ENCODE peak calls at places on chromosome 1, in four cellular contexts. E is Peyer's patch, W is lower leg skin, B is H54. Y is an unnamed sample.

GRCh38 chr1:158730453-158730852 is 9.9 kb upstream of the OR6K3 start:
- DNase-seq in E (no peak), W (no peak), B (no peak), Y (no peak)

GRCh38 chr1:118147542-118147941 is 37.5 kb downstream of the SPAG17 start:
- DNase-seq in E (no peak), W (no peak), B (no peak), Y (no peak)

GRCh38 chr1:153985341-153985912 is 712 bp downstream of the RAB13 start:
- DNase-seq in E (no peak), W (peak), B (no peak), Y (no peak)

GRCh38 chr1:224707849-224708725 is 92.0 kb downstream of the CNIH3 start:
- DNase-seq in E (no peak), W (no peak), B (peak), Y (no peak)

GRCh38 chr1:55506686-55507577 is 291.8 kb upstream of the USP24 start:
- DNase-seq in E (no peak), W (no peak), B (no peak), Y (no peak)

GRCh38 chr1:227365473-227366067 is 47.3 kb upstream of the CDC42BPA start:
- DNase-seq in E (no peak), W (no peak), B (no peak), Y (no peak)

GRCh38 chr1:185719021-185719420 is 15.2 kb upstream of the HMCN1 start:
- DNase-seq in E (no peak), W (peak), B (peak), Y (no peak)

GRCh38 chr1:2283991-2284895 is 56.1 kb downstream of the SKI start:
- DNase-seq in E (no peak), W (no peak), B (no peak), Y (no peak)

GRCh38 chr1:204992499-204992898 is 50.5 kb upstream of the CNTN2 start:
- DNase-seq in E (no peak), W (no peak), B (no peak), Y (no peak)

GRCh38 chr1:247209306-247209900 is 37.6 kb upstream of the ZNF124 start:
- DNase-seq in E (no peak), W (no peak), B (no peak), Y (no peak)

GRCh38 chr1:247210062-247210385 is 38.2 kb upstream of the ZNF124 start:
- DNase-seq in E (no peak), W (no peak), B (no peak), Y (no peak)

GRCh38 chr1:247212012-247212411 is 40.2 kb upstream of the ZNF124 start:
- DNase-seq in E (no peak), W (no peak), B (no peak), Y (peak)

GRCh38 chr1:247211339-247211738 is 39.5 kb upstream of the ZNF124 start:
- DNase-seq in E (no peak), W (no peak), B (no peak), Y (no peak)

DNA sequence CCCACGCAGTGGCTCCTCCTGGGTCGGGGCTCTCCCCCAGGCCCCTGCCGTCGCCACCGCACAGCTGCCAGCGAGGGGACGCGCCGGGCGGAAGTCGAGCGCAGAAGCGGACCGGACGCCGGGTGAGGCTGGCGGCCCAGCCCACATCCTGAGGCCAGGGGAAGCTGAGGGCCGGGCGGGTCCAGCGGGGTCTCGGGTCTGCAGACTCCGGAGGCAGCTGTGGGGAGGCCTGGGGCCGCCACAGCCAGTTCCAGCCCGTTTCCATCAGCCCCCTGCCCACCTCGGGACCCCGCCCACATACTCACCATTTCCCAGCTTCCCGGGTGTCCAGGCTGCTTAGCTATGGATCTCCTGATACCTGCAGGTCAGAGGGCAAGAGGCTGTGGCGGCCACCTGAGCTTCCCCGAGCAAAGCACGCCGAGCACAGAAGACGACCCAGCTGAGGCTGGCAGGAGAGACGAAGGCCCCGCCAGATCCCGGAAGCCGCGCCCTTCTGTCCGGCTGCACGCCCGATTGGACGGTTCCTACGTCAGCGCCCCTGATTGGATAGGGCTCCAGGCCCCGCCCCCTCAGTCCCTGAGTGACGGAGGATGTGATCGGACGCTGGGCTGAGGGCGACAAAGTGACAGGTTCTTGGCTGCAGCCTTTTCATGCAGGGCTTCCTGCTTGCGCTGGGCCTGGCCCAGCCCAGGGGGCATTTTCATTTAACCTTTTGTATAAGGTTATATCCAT is 38.7 kb upstream of the ZNF124 start:
- DNase-seq in E (peak), W (peak), B (peak), Y (peak)
- TF ChIP-seq POLR2A in E (peak), W (no peak), B (peak), Y (peak)

GRCh38 chr1:168178638-168179410 is at the start of gene TIPRL:
- DNase-seq in E (peak), W (peak), B (peak), Y (peak)
- TF ChIP-seq POLR2A in E (peak), W (no peak), B (peak), Y (peak)

DNA sequence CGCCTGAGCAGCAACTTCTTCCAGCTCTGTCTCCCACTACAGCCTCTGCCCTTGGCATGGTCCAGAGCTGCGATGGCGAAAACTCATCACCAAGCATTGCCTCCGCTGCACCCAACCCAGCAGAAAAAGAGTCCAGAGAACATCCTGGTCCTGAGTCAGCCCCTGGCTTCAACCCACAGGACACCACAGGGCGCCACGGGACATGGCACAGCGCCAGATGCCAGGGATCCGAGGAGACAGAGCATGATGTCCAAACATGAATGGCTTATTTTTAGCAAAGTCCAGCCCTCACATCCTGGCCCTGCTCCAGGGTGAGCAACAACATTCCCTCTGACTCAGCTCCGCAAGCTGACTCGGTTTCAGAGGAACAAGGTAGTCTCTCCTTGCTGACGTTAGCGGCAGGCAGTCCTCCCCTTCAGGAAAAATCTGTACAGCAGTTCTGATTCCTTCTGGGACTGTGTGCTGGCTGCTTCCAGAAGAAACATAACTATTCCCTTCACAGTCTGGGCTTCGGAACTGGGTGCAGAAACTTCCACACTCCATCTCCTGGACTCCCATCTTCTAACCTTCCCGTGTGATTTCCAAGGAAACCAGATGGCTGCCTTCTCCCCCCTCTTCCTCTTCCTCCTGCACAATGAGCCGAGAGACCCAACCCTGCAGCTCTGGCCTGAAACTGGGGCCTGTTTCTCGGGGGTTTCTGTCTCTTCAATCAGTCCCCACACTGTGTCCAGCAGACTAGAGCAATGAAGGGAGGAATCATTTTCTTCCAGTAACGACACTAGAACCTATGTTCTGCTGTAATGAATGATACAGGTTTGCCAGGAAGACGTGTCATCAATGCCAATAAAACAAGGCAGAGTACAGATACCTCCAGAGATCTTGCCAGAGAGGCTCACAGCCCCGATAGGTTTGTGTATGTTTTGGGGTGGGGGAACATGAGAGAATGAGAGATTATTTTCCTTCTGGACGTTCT is 131.2 kb downstream of the TOMM20 start:
- DNase-seq in E (peak), W (peak), B (peak), Y (no peak)
- TF ChIP-seq POLR2A in E (peak), W (no peak), B (no peak), Y (no peak)

DNA sequence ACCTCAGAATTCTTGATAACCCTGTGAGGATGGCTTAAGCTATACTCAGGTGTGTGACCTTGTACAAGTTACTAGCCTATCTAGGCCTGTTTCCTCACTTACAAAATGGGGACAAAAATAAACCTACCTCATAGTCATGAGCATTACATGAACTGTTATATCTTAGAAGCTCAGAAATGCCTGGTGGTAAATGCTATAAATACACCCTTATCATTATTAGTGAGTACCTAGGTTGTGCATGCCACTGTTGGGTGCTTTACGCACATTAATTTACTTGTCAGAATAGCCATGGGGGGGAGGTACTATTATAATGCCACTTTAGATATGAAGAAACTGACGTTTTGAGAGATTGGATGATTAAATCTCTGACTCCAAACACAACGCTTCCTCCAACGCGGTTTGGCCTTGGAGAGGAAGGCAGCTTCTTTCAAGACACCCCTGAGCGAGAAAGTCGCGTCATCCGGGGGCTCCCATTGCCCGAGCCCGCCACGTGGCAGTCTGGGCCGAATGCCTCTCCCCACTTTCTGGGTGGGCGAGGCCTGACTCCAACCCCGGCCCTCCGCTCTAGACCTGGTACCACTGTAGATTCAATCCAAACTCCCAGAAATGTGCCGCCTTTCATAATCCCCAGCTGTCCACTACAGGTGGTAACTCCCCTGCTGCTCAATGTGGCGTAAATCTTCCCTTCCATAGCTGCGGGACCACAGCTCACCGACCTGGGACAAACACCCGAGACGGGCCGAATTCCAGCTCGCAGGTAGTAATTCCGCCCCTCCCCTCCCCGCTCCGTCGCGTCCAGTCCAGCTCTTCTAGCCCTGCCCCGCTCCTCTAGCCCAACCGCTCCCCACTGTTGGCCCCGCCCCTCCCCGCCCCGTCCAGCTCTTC is 773 bp upstream of the RAD54L start:
- DNase-seq in E (no peak), W (peak), B (peak), Y (peak)
- TF ChIP-seq POLR2A in E (peak), W (no peak), B (peak), Y (no peak)